ENCODE peak calls at places on chromosomes 13 and 19, in four cellular contexts. One of them, this sample, is unnamed.

GRCh38 chr13:59901191-59901590 is 262.5 kb downstream of the DIAPH3 start:
- DNase-seq in hepatocyte: no peak
- DNase-seq in GM23338: no peak
- DNase-seq in neural progenitor cell: no peak
- DNase-seq in this sample: no peak

GRCh38 chr13:36774895-36775294 is 44.1 kb upstream of the RFXAP start:
- DNase-seq in hepatocyte: no peak
- DNase-seq in GM23338: no peak
- DNase-seq in neural progenitor cell: no peak
- DNase-seq in this sample: no peak

GRCh38 chr13:60448907-60449510 is 52.0 kb downstream of the TDRD3 start:
- DNase-seq in hepatocyte: peak
- DNase-seq in GM23338: peak
- DNase-seq in neural progenitor cell: peak
- DNase-seq in this sample: no peak

GRCh38 chr19:44755219-44755618 is 6.7 kb downstream of the BCL3 start:
- DNase-seq in hepatocyte: no peak
- DNase-seq in GM23338: no peak
- DNase-seq in neural progenitor cell: no peak
- DNase-seq in this sample: no peak

GRCh38 chr19:4524808-4525562 is 6.7 kb upstream of the PLIN4 start:
- DNase-seq in hepatocyte: peak
- DNase-seq in GM23338: peak
- DNase-seq in neural progenitor cell: peak
- DNase-seq in this sample: peak

GRCh38 chr13:32852568-32852967 is 163.7 kb upstream of the KL start:
- DNase-seq in hepatocyte: no peak
- DNase-seq in GM23338: no peak
- DNase-seq in neural progenitor cell: no peak
- DNase-seq in this sample: no peak

GRCh38 chr13:29125934-29126424 is 305.8 kb downstream of the MTUS2 start:
- DNase-seq in hepatocyte: no peak
- DNase-seq in GM23338: no peak
- DNase-seq in neural progenitor cell: no peak
- DNase-seq in this sample: no peak

GRCh38 chr19:47143322-47144073 is 12.9 kb downstream of the SAE1 start:
- DNase-seq in hepatocyte: no peak
- DNase-seq in GM23338: no peak
- DNase-seq in neural progenitor cell: no peak
- DNase-seq in this sample: no peak

GRCh38 chr19:16571689-16572331 is 405 bp downstream of the SLC35E1 start:
- DNase-seq in hepatocyte: peak
- DNase-seq in GM23338: peak
- DNase-seq in neural progenitor cell: no peak
- DNase-seq in this sample: peak

GRCh38 chr13:51632643-51633357 is 48.5 kb downstream of the WDFY2 start:
- DNase-seq in hepatocyte: no peak
- DNase-seq in GM23338: peak
- DNase-seq in neural progenitor cell: peak
- DNase-seq in this sample: no peak

GRCh38 chr13:41587490-41587889 is 130.1 kb downstream of the RGCC start:
- DNase-seq in hepatocyte: no peak
- DNase-seq in GM23338: peak
- DNase-seq in neural progenitor cell: peak
- DNase-seq in this sample: no peak

GRCh38 chr13:114313061-114313860 is 1.0 kb upstream of the CHAMP1 start:
- DNase-seq in hepatocyte: no peak
- DNase-seq in GM23338: no peak
- DNase-seq in neural progenitor cell: no peak
- DNase-seq in this sample: peak

GRCh38 chr13:45781553-45782326 is 69.8 kb downstream of the SIAH3 start:
- DNase-seq in hepatocyte: no peak
- DNase-seq in GM23338: no peak
- DNase-seq in neural progenitor cell: no peak
- DNase-seq in this sample: no peak

GRCh38 chr13:43783820-43784219 is 3.0 kb downstream of the ENOX1 start:
- DNase-seq in hepatocyte: peak
- DNase-seq in GM23338: peak
- DNase-seq in neural progenitor cell: peak
- DNase-seq in this sample: no peak

GRCh38 chr13:37954191-37954590 is 84.6 kb upstream of the TRPC4 start:
- DNase-seq in hepatocyte: no peak
- DNase-seq in GM23338: no peak
- DNase-seq in neural progenitor cell: no peak
- DNase-seq in this sample: no peak

DNA sequence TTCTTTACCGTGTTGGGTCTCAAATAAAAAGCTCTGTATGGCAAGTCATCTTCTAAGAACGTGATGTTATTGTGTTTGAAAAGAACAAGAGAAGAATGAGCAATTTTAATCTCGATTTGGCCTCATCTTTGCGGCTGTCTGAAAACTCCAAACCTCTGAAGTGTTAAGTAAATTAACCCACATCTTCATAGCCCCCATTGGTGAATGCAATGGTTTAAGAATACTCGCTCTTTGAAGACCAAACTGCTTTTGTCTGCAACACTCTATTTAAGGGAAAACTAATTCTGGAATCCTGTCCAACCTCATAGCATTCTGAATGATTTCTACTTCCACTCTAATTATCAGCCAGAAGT is 56.9 kb upstream of the SCEL start:
- DNase-seq in hepatocyte: no peak
- DNase-seq in GM23338: no peak
- DNase-seq in neural progenitor cell: no peak
- DNase-seq in this sample: no peak
- TF ChIP-seq CTCF in hepatocyte: no peak
- TF ChIP-seq CTCF in GM23338: no peak
- TF ChIP-seq CTCF in neural progenitor cell: no peak
- TF ChIP-seq CTCF in this sample: no peak

GRCh38 chr19:29769997-29770396 is 41.8 kb upstream of the CCNE1 start:
- DNase-seq in hepatocyte: no peak
- DNase-seq in GM23338: no peak
- DNase-seq in neural progenitor cell: no peak
- DNase-seq in this sample: no peak

GRCh38 chr19:29773141-29773540 is 38.6 kb upstream of the CCNE1 start:
- DNase-seq in hepatocyte: no peak
- DNase-seq in GM23338: no peak
- DNase-seq in neural progenitor cell: no peak
- DNase-seq in this sample: no peak

GRCh38 chr19:29770653-29771052 is 41.1 kb upstream of the CCNE1 start:
- DNase-seq in hepatocyte: no peak
- DNase-seq in GM23338: no peak
- DNase-seq in neural progenitor cell: no peak
- DNase-seq in this sample: no peak

GRCh38 chr19:29772696-29773095 is 39.1 kb upstream of the CCNE1 start:
- DNase-seq in hepatocyte: no peak
- DNase-seq in GM23338: no peak
- DNase-seq in neural progenitor cell: no peak
- DNase-seq in this sample: no peak

DNA sequence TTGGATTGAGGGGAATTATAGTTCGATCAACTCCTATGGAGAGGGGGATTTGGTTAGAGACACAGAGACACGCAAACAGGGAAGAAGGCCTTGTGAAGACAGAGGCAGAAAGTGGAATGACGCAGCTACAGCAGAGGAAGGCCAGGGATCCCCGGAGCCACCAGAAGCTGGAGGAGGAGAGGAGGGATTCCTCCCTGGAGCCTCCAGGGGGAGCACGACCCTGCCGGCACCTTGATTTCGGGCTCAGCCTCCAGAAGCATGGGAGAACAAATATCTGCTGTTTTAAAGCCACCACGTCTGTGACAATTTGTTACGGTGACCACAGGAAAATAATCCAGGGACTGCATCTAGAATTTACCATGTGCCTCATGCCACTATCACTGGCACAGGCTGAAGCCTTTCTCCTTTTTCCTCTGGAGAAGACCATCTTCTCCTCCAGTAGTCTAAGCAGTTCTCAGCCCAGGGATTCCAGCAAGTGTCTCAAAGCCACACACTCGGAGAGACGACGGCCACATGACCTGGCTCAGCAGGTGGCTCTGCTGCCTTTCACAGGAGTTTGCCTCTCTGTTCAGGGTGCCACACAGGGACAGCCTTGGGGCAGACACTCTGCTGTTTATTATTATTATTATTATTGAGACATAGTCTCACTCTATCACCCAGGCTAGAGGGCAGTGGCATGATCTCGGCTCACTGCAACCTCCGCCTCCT is 39.9 kb upstream of the CCNE1 start:
- DNase-seq in hepatocyte: peak
- DNase-seq in GM23338: peak
- DNase-seq in neural progenitor cell: peak
- DNase-seq in this sample: peak
- TF ChIP-seq EZH2phosphoT487 in hepatocyte: no peak
- TF ChIP-seq EZH2phosphoT487 in GM23338: no peak
- TF ChIP-seq EZH2phosphoT487 in neural progenitor cell: no peak
- TF ChIP-seq EZH2phosphoT487 in this sample: no peak

GRCh38 chr19:48445606-48446481 is at the start of gene GRWD1:
- DNase-seq in hepatocyte: peak
- DNase-seq in GM23338: peak
- DNase-seq in neural progenitor cell: peak
- DNase-seq in this sample: peak
- TF ChIP-seq CTCF in hepatocyte: peak
- TF ChIP-seq CTCF in GM23338: peak
- TF ChIP-seq CTCF in neural progenitor cell: peak
- TF ChIP-seq CTCF in this sample: peak

DNA sequence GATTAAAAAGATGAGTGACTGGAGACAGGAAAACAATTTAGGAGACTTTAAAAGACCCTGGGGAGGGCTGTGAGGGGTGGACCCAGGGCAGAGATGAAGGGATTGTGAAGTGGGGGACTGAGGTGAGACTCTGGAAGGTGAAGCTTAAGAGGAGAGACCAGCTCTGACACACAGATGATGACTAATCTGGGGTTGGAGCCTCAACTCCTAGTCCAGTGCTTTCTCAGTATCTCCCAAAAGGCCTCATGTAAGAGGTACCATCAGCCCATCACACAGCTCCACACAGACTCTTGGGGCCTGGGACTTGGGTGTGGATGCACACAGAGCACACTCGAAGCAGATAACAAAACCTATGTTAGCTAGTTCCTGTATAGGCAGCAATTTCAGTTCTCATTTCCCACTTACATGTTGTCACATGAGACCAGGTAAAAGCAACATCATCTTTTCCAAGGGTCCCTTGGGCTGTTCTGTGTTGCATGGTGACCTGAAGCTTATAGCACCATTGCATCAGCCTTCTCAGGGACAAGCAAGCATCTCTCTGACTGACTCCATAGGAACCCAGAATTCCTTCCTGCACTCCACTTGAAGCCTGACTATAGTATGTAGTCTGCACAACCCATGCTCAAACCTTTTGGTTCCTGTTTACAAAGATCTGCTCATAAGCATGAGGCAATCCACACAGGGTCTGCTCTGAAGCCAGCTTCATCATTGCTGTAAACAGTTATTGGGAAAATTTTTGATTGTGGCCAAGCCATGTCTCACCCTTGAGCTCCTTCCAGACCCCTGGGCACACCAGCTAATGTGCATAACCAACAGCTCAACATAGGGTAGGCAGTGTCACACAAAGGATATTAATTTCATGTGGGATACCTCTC is 88.6 kb upstream of the MYCBP2 start:
- DNase-seq in hepatocyte: no peak
- DNase-seq in GM23338: no peak
- DNase-seq in neural progenitor cell: no peak
- DNase-seq in this sample: no peak
- TF ChIP-seq EZH2phosphoT487 in hepatocyte: no peak
- TF ChIP-seq EZH2phosphoT487 in GM23338: no peak
- TF ChIP-seq EZH2phosphoT487 in neural progenitor cell: no peak
- TF ChIP-seq EZH2phosphoT487 in this sample: no peak

GRCh38 chr19:10927691-10928562 is 512 bp downstream of the YIPF2 start:
- DNase-seq in hepatocyte: no peak
- DNase-seq in GM23338: no peak
- DNase-seq in neural progenitor cell: no peak
- DNase-seq in this sample: no peak

GRCh38 chr19:10923503-10924076 is 4.8 kb downstream of the YIPF2 start:
- DNase-seq in hepatocyte: no peak
- DNase-seq in GM23338: no peak
- DNase-seq in neural progenitor cell: no peak
- DNase-seq in this sample: no peak

GRCh38 chr19:10929402-10929794 is 787 bp downstream of the TIMM29 start:
- DNase-seq in hepatocyte: peak
- DNase-seq in GM23338: peak
- DNase-seq in neural progenitor cell: peak
- DNase-seq in this sample: no peak

GRCh38 chr19:10924597-10924996 is 3.8 kb downstream of the YIPF2 start:
- DNase-seq in hepatocyte: no peak
- DNase-seq in GM23338: no peak
- DNase-seq in neural progenitor cell: no peak
- DNase-seq in this sample: no peak

DNA sequence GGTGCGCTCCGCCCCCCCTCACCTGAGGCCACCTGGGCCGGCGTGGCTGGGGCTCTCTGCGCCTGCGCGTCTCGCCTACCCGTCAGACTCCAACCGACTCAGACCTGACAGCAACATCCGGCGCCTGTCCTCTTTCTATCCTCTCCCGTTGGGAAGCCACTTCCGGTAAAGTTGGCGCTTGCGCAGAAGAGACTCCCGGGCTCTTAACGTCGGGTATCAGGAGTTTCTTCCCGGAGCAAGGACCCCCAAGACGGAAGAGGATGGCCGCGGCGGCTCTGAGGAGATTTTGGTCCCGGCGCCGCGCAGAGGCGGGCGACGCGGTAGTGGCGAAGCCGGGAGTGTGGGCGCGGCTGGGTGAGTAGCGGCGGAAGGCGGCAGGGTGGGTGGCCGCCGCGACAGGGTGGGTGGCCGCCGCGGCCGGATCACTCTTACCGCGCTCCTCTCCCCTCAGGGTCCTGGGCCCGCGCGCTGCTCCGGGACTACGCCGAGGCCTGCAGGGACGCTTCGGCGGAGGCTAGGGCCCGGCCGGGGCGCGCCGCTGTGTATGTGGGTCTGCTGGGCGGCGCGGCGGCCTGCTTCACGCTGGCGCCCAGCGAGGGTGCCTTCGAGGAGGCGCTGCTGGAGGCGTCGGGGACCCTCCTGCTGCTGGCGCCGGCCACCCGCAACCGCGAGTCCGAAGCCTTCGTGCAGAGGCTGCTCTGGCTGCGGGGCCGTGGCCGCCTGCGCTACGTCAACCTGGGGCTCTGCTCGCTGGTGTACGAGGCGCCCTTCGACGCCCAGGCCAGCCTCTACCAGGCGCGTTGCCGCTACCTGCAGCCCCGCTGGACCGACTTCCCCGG is at the start of the genes TIMM29 and YIPF2:
- DNase-seq in hepatocyte: peak
- DNase-seq in GM23338: peak
- DNase-seq in neural progenitor cell: peak
- DNase-seq in this sample: peak
- TF ChIP-seq CTCF in hepatocyte: no peak
- TF ChIP-seq CTCF in GM23338: no peak
- TF ChIP-seq CTCF in neural progenitor cell: no peak
- TF ChIP-seq CTCF in this sample: no peak

GRCh38 chr13:100128838-100129237 is 39.9 kb downstream of the PCCA start:
- DNase-seq in hepatocyte: peak
- DNase-seq in GM23338: no peak
- DNase-seq in neural progenitor cell: no peak
- DNase-seq in this sample: no peak

GRCh38 chr13:100125946-100126345 is 37.1 kb downstream of the PCCA start:
- DNase-seq in hepatocyte: no peak
- DNase-seq in GM23338: no peak
- DNase-seq in neural progenitor cell: no peak
- DNase-seq in this sample: no peak

GRCh38 chr13:100128373-100128772 is 39.5 kb downstream of the PCCA start:
- DNase-seq in hepatocyte: peak
- DNase-seq in GM23338: no peak
- DNase-seq in neural progenitor cell: no peak
- DNase-seq in this sample: no peak

GRCh38 chr13:100129605-100130004 is 40.7 kb downstream of the PCCA start:
- DNase-seq in hepatocyte: no peak
- DNase-seq in GM23338: peak
- DNase-seq in neural progenitor cell: no peak
- DNase-seq in this sample: no peak

GRCh38 chr13:100124265-100124664 is 35.4 kb downstream of the PCCA start:
- DNase-seq in hepatocyte: no peak
- DNase-seq in GM23338: no peak
- DNase-seq in neural progenitor cell: no peak
- DNase-seq in this sample: no peak
- TF ChIP-seq EZH2phosphoT487 in hepatocyte: no peak
- TF ChIP-seq EZH2phosphoT487 in GM23338: no peak
- TF ChIP-seq EZH2phosphoT487 in neural progenitor cell: no peak
- TF ChIP-seq EZH2phosphoT487 in this sample: no peak

This sample was measured in MM.1S.